ENCODE peak calls at places on chromosomes 13 and 19, in nine cellular contexts. P, F, D, V, K, I, W, M and B are unnamed samples.

GRCh38 chr13:33080962-33081655 is 64.9 kb downstream of the KL start:
- DNase-seq in W (no peak), V (no peak), K (no peak), D (no peak), P (no peak), I (no peak), F (no peak), M (peak), B (no peak)

GRCh38 chr13:37656247-37656940 is 57.8 kb upstream of the POSTN start:
- DNase-seq in W (no peak), M (peak), I (no peak), D (peak), V (no peak), K (peak), F (no peak), P (peak), B (peak)

GRCh38 chr19:53903055-53903680 is 5.9 kb upstream of the CACNG7 start:
- DNase-seq in K (peak), W (peak), I (no peak), F (no peak), D (peak), M (peak), V (no peak), P (no peak), B (peak)

GRCh38 chr13:31209172-31209818 is 9.5 kb downstream of the B3GLCT start:
- DNase-seq in I (no peak), V (no peak), D (peak), K (no peak), P (no peak), F (no peak), M (peak), W (no peak), B (peak)

GRCh38 chr13:80341771-80342271 is 895 bp upstream of the SPRY2 start:
- DNase-seq in K (peak), F (no peak), M (peak), D (peak), V (no peak), P (peak), W (peak), I (peak), B (peak)

GRCh38 chr19:45075215-45076028 is 856 bp downstream of the ZNF296 start:
- DNase-seq in W (peak), P (no peak), K (peak), F (peak), I (peak), V (no peak), D (no peak), M (no peak), B (no peak)

GRCh38 chr13:33188093-33188882 is 97.3 kb downstream of the STARD13 start:
- DNase-seq in F (no peak), V (no peak), M (peak), K (no peak), D (peak), I (no peak), P (peak), W (no peak), B (no peak)

GRCh38 chr19:39765091-39766076 is 13.3 kb upstream of the LEUTX start:
- DNase-seq in V (peak), I (no peak), M (peak), P (peak), W (peak), F (no peak), D (peak), K (peak), B (peak)

GRCh38 chr19:33470040-33470330 is 51.6 kb downstream of the PEPD start:
- DNase-seq in D (no peak), W (no peak), K (no peak), I (peak), V (no peak), M (no peak), F (no peak), P (no peak), B (no peak)

GRCh38 chr19:40565910-40566495 is 10.7 kb upstream of the SHKBP1 start:
- DNase-seq in D (no peak), V (no peak), M (no peak), I (no peak), K (no peak), P (no peak), F (no peak), W (no peak), B (no peak)

GRCh38 chr19:41691268-41691970 is 3.3 kb upstream of the CEACAM7 start:
- DNase-seq in I (peak), M (peak), K (no peak), P (no peak), D (peak), V (no peak), W (peak), F (no peak), B (no peak)

GRCh38 chr19:17703823-17704463 is 15.3 kb upstream of the MAP1S start:
- DNase-seq in D (no peak), M (peak), V (peak), K (peak), P (peak), W (peak), I (peak), F (peak), B (no peak)

GRCh38 chr19:55633866-55634265 is 6.9 kb upstream of the ZNF580 start:
- DNase-seq in K (no peak), M (no peak), W (no peak), V (no peak), D (no peak), I (no peak), P (no peak), F (no peak), B (no peak)

GRCh38 chr19:48121909-48122371 is 11.3 kb upstream of the PLA2G4C start:
- DNase-seq in K (no peak), M (peak), I (no peak), D (peak), V (no peak), F (peak), P (peak), W (no peak), B (no peak)

GRCh38 chr13:78649997-78650724 is 8.8 kb downstream of the OBI1 start:
- DNase-seq in W (peak), K (no peak), V (no peak), P (no peak), F (no peak), I (no peak), D (no peak), M (no peak), B (no peak)

GRCh38 chr19:30388327-30388726 is 16.1 kb downstream of the ZNF536 start:
- DNase-seq in M (no peak), P (no peak), W (no peak), D (no peak), V (no peak), K (no peak), F (no peak), I (no peak), B (no peak)

GRCh38 chr13:106151056-106151699 is 384.3 kb downstream of the EFNB2 start:
- DNase-seq in V (no peak), M (peak), P (peak), W (no peak), I (no peak), K (peak), D (peak), F (no peak), B (peak)

GRCh38 chr19:3827306-3827705 is 41.1 kb upstream of the MATK start:
- DNase-seq in D (no peak), I (no peak), K (no peak), P (no peak), M (no peak), V (no peak), F (no peak), W (no peak), B (no peak)

GRCh38 chr19:11421607-11422098 is 2.5 kb upstream of the RGL3 start:
- DNase-seq in V (no peak), F (peak), M (no peak), I (peak), P (no peak), D (peak), W (no peak), K (no peak), B (no peak)

GRCh38 chr13:39462456-39462855 is 140.5 kb downstream of the LHFPL6 start:
- DNase-seq in F (no peak), P (no peak), M (peak), W (no peak), D (no peak), V (no peak), I (no peak), K (no peak), B (no peak)

GRCh38 chr13:61086052-61086451 is 329.6 kb downstream of the PCDH20 start:
- DNase-seq in D (peak), F (no peak), W (no peak), V (no peak), M (no peak), P (no peak), I (no peak), K (no peak), B (no peak)

GRCh38 chr19:31068268-31068667 is 281.0 kb downstream of the TSHZ3 start:
- DNase-seq in D (no peak), F (no peak), W (no peak), K (no peak), V (no peak), I (no peak), M (no peak), P (no peak), B (no peak)

GRCh38 chr19:55487884-55488687 is at the start of gene SSC5D:
- DNase-seq in V (no peak), D (peak), K (peak), M (peak), I (no peak), F (no peak), P (no peak), W (peak), B (peak)

GRCh38 chr13:40993987-40994386 is 25.1 kb downstream of the ELF1 start:
- DNase-seq in D (no peak), M (no peak), W (no peak), F (no peak), K (no peak), V (no peak), P (no peak), I (no peak), B (no peak)

GRCh38 chr13:38590796-38591507 is 95.9 kb upstream of the FREM2 start:
- DNase-seq in K (no peak), V (no peak), I (peak), M (no peak), D (no peak), F (no peak), W (no peak), P (no peak), B (no peak)

GRCh38 chr19:6011794-6012193 is 33.9 kb upstream of the RANBP3 start:
- DNase-seq in M (no peak), F (no peak), W (no peak), D (peak), K (no peak), I (no peak), V (no peak), P (no peak), B (no peak)

GRCh38 chr19:53583181-53583580 is 45.2 kb downstream of the ZNF331 start:
- DNase-seq in K (no peak), F (no peak), W (no peak), M (no peak), V (no peak), P (no peak), D (no peak), I (no peak), B (no peak)

GRCh38 chr19:5052945-5053485 is 84.1 kb downstream of the KDM4B start:
- DNase-seq in F (no peak), I (no peak), M (no peak), V (no peak), W (no peak), P (no peak), K (no peak), D (no peak), B (no peak)

GRCh38 chr19:33796164-33797100 is at the start of gene KCTD15:
- DNase-seq in F (no peak), I (peak), D (peak), V (no peak), K (peak), W (peak), M (peak), P (no peak), B (no peak)

GRCh38 chr13:98447881-98448641 is 128.8 kb downstream of the STK24 start:
- DNase-seq in F (no peak), P (no peak), M (no peak), D (no peak), K (no peak), V (no peak), W (peak), I (peak), B (no peak)

GRCh38 chr13:33229446-33230177 is 55.9 kb downstream of the STARD13 start:
- DNase-seq in W (no peak), P (no peak), D (peak), V (no peak), F (no peak), K (no peak), M (no peak), I (no peak), B (no peak)

GRCh38 chr13:45198924-45199323 is 1.9 kb downstream of the KCTD4 start:
- DNase-seq in F (no peak), P (no peak), I (no peak), W (no peak), D (no peak), V (no peak), K (no peak), M (no peak), B (no peak)

GRCh38 chr19:35943542-35944301 is 7.5 kb downstream of the LRFN3 start:
- DNase-seq in K (no peak), I (no peak), P (no peak), F (no peak), M (no peak), D (no peak), W (no peak), V (no peak), B (no peak)

GRCh38 chr13:100147825-100148224 is 58.9 kb downstream of the PCCA start:
- DNase-seq in D (no peak), P (no peak), W (no peak), K (no peak), F (no peak), I (no peak), M (no peak), V (no peak), B (no peak)

GRCh38 chr13:51612867-51613266 is 28.6 kb downstream of the WDFY2 start:
- DNase-seq in P (no peak), K (no peak), M (no peak), F (no peak), W (no peak), D (no peak), I (no peak), V (no peak), B (no peak)

GRCh38 chr19:3514930-3515329 is 8.8 kb downstream of the FZR1 start:
- DNase-seq in M (no peak), W (no peak), P (no peak), K (no peak), F (no peak), I (no peak), V (no peak), D (no peak), B (no peak)

GRCh38 chr19:52695996-52696395 is 38.8 kb downstream of the ZNF611 start:
- DNase-seq in F (no peak), M (no peak), W (no peak), P (no peak), D (no peak), I (no peak), V (no peak), K (no peak), B (no peak)

GRCh38 chr13:113413898-113414282 is 39.4 kb downstream of the ADPRHL1 start:
- DNase-seq in K (no peak), P (no peak), I (peak), D (no peak), V (no peak), W (peak), M (no peak), F (no peak), B (no peak)